ENCODE peak calls at places on chromosomes 2 and 18, in five cellular contexts. A is GM12878, N is A549, Q is HepG2, Y is GM23338. W is an unnamed sample.

GRCh38 chr2:234444888-234445287 is 52.0 kb downstream of the ARL4C start:
- DNase-seq in A (no peak), N (no peak), Q (no peak), Y (no peak), W (no peak)

GRCh38 chr18:69358197-69358895 is 42.3 kb upstream of the DOK6 start:
- DNase-seq in A (no peak), N (no peak), Q (peak; percentile 99), Y (no peak), W (no peak)

GRCh38 chr2:84532291-84532690 is 16.0 kb downstream of the DNAH6 start:
- DNase-seq in A (no peak), N (no peak), Q (no peak), Y (no peak), W (no peak)

GRCh38 chr2:42101641-42102605 is 54.1 kb downstream of the PKDCC start:
- DNase-seq in A (peak; percentile 82), N (no peak), Q (peak; percentile 71), Y (peak; percentile 72), W (no peak)

GRCh38 chr2:203751886-203752285 is 45.4 kb downstream of the CD28 start:
- DNase-seq in A (no peak), N (no peak), Q (no peak), Y (no peak), W (no peak)

GRCh38 chr18:48173557-48173956 is 235.6 kb downstream of the ZBTB7C start:
- DNase-seq in A (no peak), N (no peak), Q (no peak), Y (no peak), W (no peak)

GRCh38 chr2:70708376-70709199 is 59.4 kb downstream of the ADD2 start:
- DNase-seq in A (no peak), N (no peak), Q (no peak), Y (no peak), W (no peak)

GRCh38 chr2:101693991-101694588 is 3.4 kb upstream of the MAP4K4 start:
- DNase-seq in A (no peak), N (no peak), Q (no peak), Y (no peak), W (no peak)

GRCh38 chr2:181992776-181993175 is 7.1 kb downstream of the PPP1R1C start:
- DNase-seq in A (peak; percentile 17), N (no peak), Q (no peak), Y (no peak), W (no peak)

GRCh38 chr2:23967846-23968245 is 27.6 kb downstream of the UBXN2A start:
- DNase-seq in A (no peak), N (no peak), Q (no peak), Y (no peak), W (no peak)

GRCh38 chr18:62420151-62420512 is 95.0 kb downstream of the TNFRSF11A start:
- DNase-seq in A (no peak), N (peak; percentile 48), Q (peak; percentile 85), Y (no peak), W (peak; percentile 17)

GRCh38 chr2:53787911-53788289 is 1.1 kb downstream of the ERLEC1 start:
- DNase-seq in A (no peak), N (no peak), Q (peak; percentile 27), Y (no peak), W (no peak)

GRCh38 chr2:37984589-37984988 is 59.5 kb downstream of the RMDN2 start:
- DNase-seq in A (no peak), N (peak; percentile 15), Q (no peak), Y (peak; percentile 7), W (no peak)

GRCh38 chr2:96917008-96917575 is 47.2 kb upstream of the SEMA4C start:
- DNase-seq in A (no peak), N (no peak), Q (no peak), Y (no peak), W (no peak)

GRCh38 chr2:54012538-54013141 is 41.8 kb upstream of the PSME4 start:
- DNase-seq in A (no peak), N (no peak), Q (no peak), Y (no peak), W (no peak)

GRCh38 chr2:206585335-206585734 is 57.0 kb upstream of the FAM237A start:
- DNase-seq in A (no peak), N (no peak), Q (no peak), Y (no peak), W (no peak)

GRCh38 chr18:9683418-9684396 is 24.4 kb upstream of the RAB31 start:
- DNase-seq in A (no peak), N (peak; percentile 83), Q (peak; percentile 26), Y (peak; percentile 23), W (peak; percentile 63)

GRCh38 chr18:77360315-77361186 is 110.9 kb downstream of the GALR1 start:
- DNase-seq in A (no peak), N (no peak), Q (no peak), Y (peak; percentile 51), W (no peak)

GRCh38 chr18:11025270-11025669 is 124.1 kb downstream of the PIEZO2 start:
- DNase-seq in A (no peak), N (no peak), Q (no peak), Y (no peak), W (no peak)

GRCh38 chr2:72138011-72138881 is 9.4 kb downstream of the CYP26B1 start:
- DNase-seq in A (no peak), N (peak; percentile 45), Q (peak; percentile 24), Y (no peak), W (no peak)

DNA sequence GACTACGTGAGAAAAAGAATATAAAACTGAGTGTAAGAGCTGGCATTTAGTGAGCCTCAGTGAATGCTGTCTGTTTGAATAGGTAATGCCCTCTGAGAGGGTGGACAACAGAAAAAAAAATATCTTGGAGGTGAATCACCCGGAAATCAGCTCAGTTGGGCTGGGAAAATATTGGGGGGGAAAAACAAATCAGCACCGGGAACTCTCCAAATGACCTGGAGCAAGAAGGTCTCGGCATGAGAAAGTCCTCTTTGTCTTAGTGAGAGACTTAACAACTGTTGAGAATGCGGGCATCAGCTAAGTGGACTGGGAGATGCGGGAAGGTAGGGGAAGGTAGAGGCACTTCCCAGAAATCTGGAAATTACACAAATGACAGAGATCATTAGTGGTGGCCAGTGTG is 109.4 kb upstream of the POU3F3 start:
- DNase-seq in A (no peak), N (no peak), Q (no peak), Y (no peak), W (no peak)
- TF ChIP-seq JUNB in A (no peak), N (no peak), Q (no peak), Y (no peak), W (no peak)

GRCh38 chr2:162967826-162968225 is 129.3 kb upstream of the KCNH7 start:
- DNase-seq in A (no peak), N (no peak), Q (no peak), Y (no peak), W (no peak)

GRCh38 chr2:162968306-162968705 is 129.7 kb upstream of the KCNH7 start:
- DNase-seq in A (no peak), N (no peak), Q (no peak), Y (no peak), W (no peak)

GRCh38 chr2:162967137-162967536 is 128.6 kb upstream of the KCNH7 start:
- DNase-seq in A (no peak), N (no peak), Q (no peak), Y (no peak), W (no peak)

GRCh38 chr2:162974771-162975170 is 136.2 kb upstream of the KCNH7 start:
- DNase-seq in A (no peak), N (no peak), Q (no peak), Y (no peak), W (no peak)

GRCh38 chr2:162972383-162972782 is 133.8 kb upstream of the KCNH7 start:
- DNase-seq in A (no peak), N (no peak), Q (no peak), Y (no peak), W (no peak)
- TF ChIP-seq JUNB in A (no peak), N (no peak), Q (no peak), Y (no peak), W (no peak)

GRCh38 chr2:10478298-10478625 is 30.1 kb upstream of the ODC1 start:
- DNase-seq in A (no peak), N (no peak), Q (no peak), Y (no peak), W (no peak)

GRCh38 chr2:10476723-10477442 is 28.8 kb upstream of the ODC1 start:
- DNase-seq in A (no peak), N (no peak), Q (no peak), Y (no peak), W (no peak)

GRCh38 chr2:10480359-10480949 is 32.3 kb upstream of the ODC1 start:
- DNase-seq in A (no peak), N (no peak), Q (no peak), Y (no peak), W (no peak)

GRCh38 chr2:10477443-10478297 is 29.5 kb upstream of the ODC1 start:
- DNase-seq in A (no peak), N (no peak), Q (no peak), Y (no peak), W (no peak)

DNA sequence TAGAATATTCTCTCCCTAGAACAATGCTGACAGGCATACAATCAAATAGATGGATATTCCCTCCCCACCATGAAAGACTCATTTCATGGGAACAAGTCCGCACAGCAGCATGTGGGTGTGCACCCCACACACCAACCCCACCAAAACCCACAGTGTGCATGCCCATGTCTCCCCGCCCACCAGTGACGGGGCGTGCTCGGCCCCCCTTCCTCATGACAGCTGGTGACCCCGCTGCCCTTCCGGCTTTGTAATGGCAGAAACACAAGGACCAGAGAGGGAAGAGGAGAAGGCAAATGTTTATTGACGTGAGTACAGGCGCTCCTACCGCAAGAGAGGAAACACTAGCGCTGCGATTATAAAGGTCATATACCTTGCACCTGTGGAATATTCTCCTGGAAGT is 30.8 kb upstream of the ODC1 start:
- DNase-seq in A (no peak), N (no peak), Q (no peak), Y (no peak), W (no peak)
- TF ChIP-seq JUNB in A (no peak), N (no peak), Q (no peak), Y (no peak), W (no peak)

GRCh38 chr2:157304811-157305712 is 20.6 kb downstream of the ERMN start:
- DNase-seq in A (no peak), N (no peak), Q (no peak), Y (no peak), W (no peak)
- TF ChIP-seq JUNB in A (no peak), N (no peak), Q (no peak), Y (no peak), W (no peak)

W was measured in K562.